ENCODE peak calls at places on chromosomes 2 and 18, in ten cellular contexts. R is A673, O is mammary epithelial cell, A is lower lobe of right lung, B is hepatocyte, F is stomach, V is esophagus muscularis mucosa, C is ovary, G is IMR-90, E is uterus. L is an unnamed sample.

GRCh38 chr2:70767094-70767698 is 804 bp downstream of the ADD2 start:
- DNase-seq in R (no peak), A (peak), O (no peak), C (no peak), V (no peak), G (no peak), B (peak), E (no peak), F (no peak), L (no peak)

GRCh38 chr18:78518805-78519204 is 460.8 kb upstream of the SALL3 start:
- DNase-seq in A (no peak), F (peak), B (no peak), E (no peak), R (no peak), V (no peak), G (no peak), C (no peak), O (no peak), L (no peak)

GRCh38 chr2:68565858-68566257 is 77.5 kb upstream of the PROKR1 start:
- DNase-seq in V (no peak), G (peak), R (peak), O (peak), A (no peak), B (peak), E (no peak), F (no peak), C (no peak), L (no peak)

GRCh38 chr2:207996848-207997247 is 28.5 kb downstream of the PLEKHM3 start:
- DNase-seq in V (no peak), F (no peak), O (no peak), G (no peak), R (no peak), C (no peak), B (no peak), A (no peak), E (no peak), L (no peak)

GRCh38 chr2:10742666-10743065 is 21.2 kb downstream of the ATP6V1C2 start:
- DNase-seq in E (no peak), V (no peak), C (no peak), O (no peak), A (no peak), R (no peak), B (no peak), G (no peak), F (no peak), L (no peak)

GRCh38 chr2:144083211-144083610 is 436.7 kb downstream of the ZEB2 start:
- DNase-seq in C (no peak), O (peak), E (no peak), B (no peak), V (no peak), G (peak), A (no peak), R (no peak), F (no peak), L (no peak)

GRCh38 chr2:68796306-68796905 is 61.8 kb downstream of the ARHGAP25 start:
- DNase-seq in R (peak), V (no peak), A (no peak), C (no peak), F (no peak), B (no peak), O (no peak), G (peak), E (no peak), L (no peak)

GRCh38 chr18:23669202-23669766 is 6.6 kb upstream of the ANKRD29 start:
- DNase-seq in C (no peak), R (no peak), V (no peak), E (no peak), F (no peak), A (no peak), G (no peak), B (no peak), O (no peak), L (no peak)

GRCh38 chr18:12329125-12329698 is 21.2 kb downstream of the TUBB6 start:
- DNase-seq in G (no peak), O (no peak), A (no peak), B (no peak), C (no peak), V (no peak), E (no peak), F (no peak), R (no peak), L (peak)

GRCh38 chr2:113053666-113054435 is 1.2 kb upstream of the IL36B start:
- DNase-seq in F (no peak), C (no peak), O (peak), B (no peak), V (peak), G (no peak), E (no peak), R (no peak), A (no peak), L (no peak)

GRCh38 chr2:207135340-207135739 is 30.4 kb downstream of the KLF7 start:
- DNase-seq in C (no peak), A (no peak), O (no peak), V (no peak), F (no peak), E (no peak), R (no peak), B (no peak), G (peak), L (no peak)

GRCh38 chr2:28895189-28895893 is 874 bp downstream of the WDR43 start:
- DNase-seq in A (no peak), F (no peak), O (peak), R (peak), V (no peak), C (no peak), B (peak), E (peak), G (peak), L (peak)

GRCh38 chr2:26610504-26611335 is 30.4 kb downstream of the CIB4 start:
- DNase-seq in O (no peak), V (no peak), A (no peak), F (peak), C (no peak), G (no peak), R (no peak), E (no peak), B (no peak), L (peak)

GRCh38 chr2:12594590-12594989 is 122.1 kb upstream of the TRIB2 start:
- DNase-seq in B (no peak), O (peak), E (no peak), R (no peak), G (no peak), V (no peak), C (no peak), F (no peak), A (no peak), L (no peak)
- H3K27ac ChIP-seq in B (no peak), O (no peak), E (no peak), R (no peak), G (no peak), V (no peak), C (no peak), F (no peak), A (no peak), L (no peak)

DNA sequence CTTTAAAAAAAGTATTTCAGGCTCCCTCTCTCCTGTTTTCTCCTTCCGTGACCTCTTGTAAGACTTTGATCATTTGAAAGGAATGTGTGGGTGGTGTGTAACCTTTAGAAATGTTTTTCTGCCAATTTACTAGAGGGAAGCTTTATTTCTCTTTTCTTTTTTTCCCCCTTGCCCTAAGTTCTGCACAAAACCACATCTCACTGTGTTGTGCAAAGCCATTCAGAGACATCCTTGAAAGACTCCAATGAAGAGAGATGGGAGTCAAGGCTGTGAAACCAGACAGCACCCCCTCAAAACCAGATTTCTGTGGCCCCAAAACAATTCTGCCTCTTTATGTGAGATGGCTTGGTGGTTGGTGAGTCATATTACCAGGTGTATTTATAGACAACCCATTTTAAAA is 184.6 kb upstream of the ERBB4 start:
- DNase-seq in V (no peak), F (no peak), O (peak), C (no peak), R (no peak), E (no peak), B (no peak), G (peak), A (no peak), L (no peak)
- H3K4me3 ChIP-seq in V (no peak), F (no peak), O (no peak), C (no peak), R (no peak), E (no peak), B (no peak), G (no peak), A (no peak), L (no peak)

GRCh38 chr2:177604291-177605065 is 211.9 kb downstream of the AGPS start:
- DNase-seq in F (no peak), A (no peak), O (peak), G (peak), C (no peak), R (peak), B (peak), V (peak), E (peak), L (no peak)
- TF ChIP-seq CTCF in F (no peak), A (peak), O (peak), G (peak), C (peak), R (peak), B (peak), V (peak), E (peak), L (peak)

DNA sequence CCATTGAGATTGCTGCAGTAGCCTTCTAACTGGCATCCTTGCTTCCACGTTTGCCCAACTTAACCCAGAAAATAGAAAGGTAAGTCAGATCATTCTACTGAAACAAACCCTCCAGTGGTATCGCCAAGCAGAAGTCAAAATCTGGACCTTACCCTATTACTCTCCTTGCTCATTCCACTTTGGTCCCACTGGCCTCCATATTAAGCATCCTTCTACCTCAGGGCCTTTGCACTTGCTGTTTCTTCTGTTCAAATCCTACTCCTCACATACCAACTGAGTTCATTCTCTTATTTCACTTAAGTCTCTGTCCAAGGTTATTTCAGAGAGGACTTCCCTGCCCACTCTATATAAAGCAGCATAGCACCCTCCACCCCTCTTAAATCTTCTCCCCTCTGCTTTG is 84.5 kb downstream of the SPRED2 start:
- DNase-seq in A (no peak), C (no peak), V (peak), R (no peak), E (no peak), G (no peak), O (no peak), B (no peak), F (no peak), L (no peak)
- H3K27ac ChIP-seq in A (no peak), C (no peak), V (no peak), R (no peak), E (no peak), G (no peak), O (no peak), B (no peak), F (no peak), L (no peak)

L was measured in upper lobe of right lung.